ENCODE peak calls at places on chromosomes 12 and 14, in four cellular contexts. P is NCI-H345, K is lung microvascular endothelial cell, A is NCI-H1105. H is an unnamed sample.

GRCh38 chr14:95328876-95329503 is 9.3 kb upstream of the CLMN start:
- DNase-seq in A (no peak), K (no peak), P (no peak), H (no peak)

GRCh38 chr14:77372304-77372841 is 4.5 kb downstream of the TMED8 start:
- DNase-seq in K (no peak), A (no peak), P (no peak), H (no peak)

GRCh38 chr12:14450479-14450878 is 85.0 kb downstream of the ATF7IP start:
- DNase-seq in K (no peak), P (no peak), A (no peak), H (no peak)

GRCh38 chr12:81257952-81258551 is 180.2 kb downstream of the ACSS3 start:
- DNase-seq in A (peak), P (peak), K (peak), H (no peak)

GRCh38 chr14:21098134-21098891 is at the start of gene ZNF219:
- DNase-seq in K (peak), P (peak), A (peak), H (peak)

GRCh38 chr14:79989990-79990389 is 221.3 kb downstream of the DIO2 start:
- DNase-seq in A (no peak), K (no peak), P (no peak), H (no peak)

GRCh38 chr12:127324681-127325080 is 942.3 kb upstream of the TMEM132C start:
- DNase-seq in P (no peak), K (no peak), A (no peak), H (no peak)

GRCh38 chr14:73943083-73943482 is 6.8 kb downstream of the FAM161B start:
- DNase-seq in P (no peak), A (no peak), K (peak), H (no peak)